ENCODE peak calls at places on chromosome 7, in ten cellular contexts. E, N, C, T, X, U, Z, P, I and S are unnamed samples.

GRCh38 chr7:25615005-25615404 is 386.7 kb upstream of the NPVF start:
- DNase-seq in E (no peak), N (no peak), C (no peak), T (no peak), X (no peak), U (no peak), Z (no peak), P (no peak), I (no peak), S (no peak)

GRCh38 chr7:74044366-74045350 is 16.7 kb downstream of the ELN start:
- DNase-seq in E (no peak), N (no peak), C (no peak), T (no peak), X (no peak), U (no peak), Z (no peak), P (no peak), I (no peak), S (no peak)

GRCh38 chr7:42722726-42723125 is 189.1 kb downstream of the C7orf25 start:
- DNase-seq in E (peak; percentile 17), N (no peak), C (no peak), T (no peak), X (peak; percentile 18), U (no peak), Z (no peak), P (no peak), I (no peak), S (no peak)

GRCh38 chr7:43669286-43670081 is 59.8 kb downstream of the COA1 start:
- DNase-seq in E (peak; percentile 98), N (no peak), C (peak; percentile 92), T (no peak), X (no peak), U (no peak), Z (no peak), P (peak; percentile 30), I (no peak), S (peak; percentile 63)

GRCh38 chr7:94654764-94655561 is 970 bp downstream of the SGCE start:
- DNase-seq in E (peak; percentile 48), N (peak; percentile 72), C (no peak), T (no peak), X (peak; percentile 25), U (peak; percentile 71), Z (peak; percentile 34), P (peak; percentile 42), I (peak; percentile 51), S (no peak)

GRCh38 chr7:82153776-82154175 is 289.8 kb downstream of the CACNA2D1 start:
- DNase-seq in E (no peak), N (no peak), C (no peak), T (no peak), X (no peak), U (no peak), Z (no peak), P (no peak), I (no peak), S (no peak)

GRCh38 chr7:87609946-87610345 is 9.3 kb upstream of the ABCB1 start:
- DNase-seq in E (no peak), N (no peak), C (no peak), T (no peak), X (no peak), U (no peak), Z (no peak), P (no peak), I (no peak), S (no peak)

GRCh38 chr7:47091141-47091540 is 490.8 kb downstream of the TNS3 start:
- DNase-seq in E (no peak), N (no peak), C (no peak), T (no peak), X (no peak), U (no peak), Z (no peak), P (no peak), I (no peak), S (no peak)

GRCh38 chr7:31068006-31068675 is 16.0 kb downstream of the ADCYAP1R1 start:
- DNase-seq in E (no peak), N (peak; percentile 30), C (no peak), T (no peak), X (no peak), U (no peak), Z (peak; percentile 1), P (no peak), I (no peak), S (no peak)

GRCh38 chr7:48875300-48875916 is 48.9 kb upstream of the CDC14C start:
- DNase-seq in E (peak; percentile 85), N (no peak), C (peak; percentile 36), T (no peak), X (peak; percentile 50), U (peak; percentile 26), Z (peak; percentile 25), P (peak; percentile 48), I (no peak), S (peak; percentile 47)

GRCh38 chr7:44247868-44248651 is 47.3 kb downstream of the YKT6 start:
- DNase-seq in E (no peak), N (no peak), C (no peak), T (no peak), X (no peak), U (no peak), Z (no peak), P (no peak), I (no peak), S (no peak)

GRCh38 chr7:27235387-27236052 is 7.1 kb upstream of the EVX1 start:
- DNase-seq in E (peak; percentile 87), N (peak; percentile 74), C (no peak), T (no peak), X (no peak), U (no peak), Z (peak; percentile 43), P (peak; percentile 73), I (peak; percentile 46), S (no peak)

GRCh38 chr7:159050703-159051102 is 94.0 kb downstream of the VIPR2 start:
- DNase-seq in E (no peak), N (no peak), C (no peak), T (no peak), X (no peak), U (peak; percentile 70), Z (no peak), P (no peak), I (no peak), S (no peak)
- H3K4me3 ChIP-seq in E (no peak overlapping the region), N (no peak overlapping the region), C (no peak overlapping the region), T (no peak overlapping the region), X (no peak overlapping the region), U (no peak overlapping the region), Z (no peak overlapping the region), P (no peak overlapping the region), I (no peak overlapping the region), S (no peak overlapping the region)

GRCh38 chr7:2510130-2510776 is 9.3 kb upstream of the LFNG start:
- DNase-seq in E (no peak), N (no peak), C (no peak), T (no peak), X (no peak), U (no peak), Z (no peak), P (no peak), I (no peak), S (no peak)
- H3K4me1 ChIP-seq in E (no peaks in the 10 kb centered on the region), N (peaks cover 7% of the 10 kb centered on the region), C (peaks cover 4% of the 10 kb centered on the region), T (peaks cover 20% of the 10 kb centered on the region), X (peaks cover 45% of the 10 kb centered on the region), U (peaks cover 24% of the 10 kb centered on the region), Z (peaks cover 58% of the 10 kb centered on the region), P (peaks cover 17% of the 10 kb centered on the region), I (peaks cover 4% of the 10 kb centered on the region), S (peaks cover 2% of the 10 kb centered on the region)

GRCh38 chr7:142714375-142714774 is 34.9 kb upstream of the PRSS1 start:
- DNase-seq in E (no peak), N (no peak), C (no peak), T (no peak), X (no peak), U (peak; percentile 91), Z (no peak), P (no peak), I (no peak), S (no peak)
- H3K4me3 ChIP-seq in E (no peak overlapping the region), N (no peak overlapping the region), C (no peak overlapping the region), T (no peak overlapping the region), X (no peak overlapping the region), U (no peak overlapping the region), Z (no peak overlapping the region), P (no peak overlapping the region), I (no peak overlapping the region), S (no peak overlapping the region)

GRCh38 chr7:142878315-142878714 is 7.2 kb downstream of the TRPV6 start:
- DNase-seq in E (no peak), N (no peak), C (no peak), T (no peak), X (no peak), U (no peak), Z (no peak), P (no peak), I (no peak), S (no peak)

GRCh38 chr7:142880886-142881505 is 4.5 kb downstream of the TRPV6 start:
- DNase-seq in E (peak; percentile 85), N (no peak), C (peak; percentile 23), T (no peak), X (peak; percentile 39), U (peak; percentile 67), Z (no peak), P (peak; percentile 29), I (peak; percentile 10), S (peak; percentile 58)

GRCh38 chr7:142876991-142877910 is 8.3 kb downstream of the TRPV6 start:
- DNase-seq in E (no peak), N (no peak), C (no peak), T (no peak), X (no peak), U (no peak), Z (no peak), P (no peak), I (no peak), S (no peak)

GRCh38 chr7:142876236-142876960 is 9.1 kb downstream of the TRPV6 start:
- DNase-seq in E (no peak), N (no peak), C (no peak), T (no peak), X (no peak), U (no peak), Z (no peak), P (no peak), I (no peak), S (no peak)

GRCh38 chr7:142879060-142879459 is 6.5 kb downstream of the TRPV6 start:
- DNase-seq in E (no peak), N (no peak), C (no peak), T (no peak), X (no peak), U (no peak), Z (no peak), P (no peak), I (no peak), S (no peak)
- H3K4me1 ChIP-seq in E (no peaks in the 10 kb centered on the region), N (no peaks in the 10 kb centered on the region), C (no peaks in the 10 kb centered on the region), T (no peaks in the 10 kb centered on the region), X (no peaks in the 10 kb centered on the region), U (no peaks in the 10 kb centered on the region), Z (no peaks in the 10 kb centered on the region), P (no peaks in the 10 kb centered on the region), I (no peaks in the 10 kb centered on the region), S (no peaks in the 10 kb centered on the region)